ENCODE peak calls at places on chromosomes 3 and 15, in seven cellular contexts. K is natural killer cell treated with Interleukin-12 subunit alpha and Interleukin-12 subunit beta and Interleukin-15 and Interleukin-18, amount 100 ng/mL, for 72 hours; N is activated naive CD4-positive, alpha-beta T cell treated with Interleukin-2 at 50 U/mL for 16 hours; R is NCI-H774; S is NCI-H2171; Y is astrocyte of the cerebellum; Q is AG09309. T is an unnamed sample.

GRCh38 chr15:31358163-31358562 is 31.5 kb downstream of the KLF13 start:
- DNase-seq in K (no peak), N (no peak), R (no peak), S (no peak), Y (no peak), Q (no peak), T (no peak)

GRCh38 chr3:50263443-50264388 is 5.2 kb upstream of the SEMA3B start:
- DNase-seq in K (no peak), N (no peak), R (no peak), S (no peak), Y (no peak), Q (no peak), T (no peak)

GRCh38 chr15:68412218-68412617 is 19.7 kb downstream of the ITGA11 start:
- DNase-seq in K (no peak), N (no peak), R (no peak), S (no peak), Y (no peak), Q (no peak), T (no peak)

GRCh38 chr3:194632983-194633348 is 253 bp downstream of the TMEM44 start:
- DNase-seq in K (no peak), N (no peak), R (peak), S (no peak), Y (no peak), Q (no peak), T (no peak)

GRCh38 chr3:25090869-25091453 is 337.1 kb upstream of the RARB start:
- DNase-seq in K (no peak), N (no peak), R (no peak), S (no peak), Y (no peak), Q (no peak), T (no peak)

GRCh38 chr3:71391361-71391760 is 192.2 kb downstream of the FOXP1 start:
- DNase-seq in K (no peak), N (no peak), R (no peak), S (no peak), Y (no peak), Q (no peak), T (no peak)

GRCh38 chr15:100918690-100919480 is at the start of gene LRRK1:
- DNase-seq in K (no peak), N (no peak), R (no peak), S (peak), Y (no peak), Q (no peak), T (no peak)

GRCh38 chr3:73498764-73499622 is 125.7 kb downstream of the PDZRN3 start:
- DNase-seq in K (no peak), N (no peak), R (peak), S (no peak), Y (no peak), Q (no peak), T (no peak)

GRCh38 chr15:51025454-51025846 is 69.3 kb downstream of the TNFAIP8L3 start:
- DNase-seq in K (no peak), N (no peak), R (no peak), S (peak), Y (no peak), Q (no peak), T (no peak)

T was measured in NCI-H2107.